ENCODE peak calls at places on chromosomes 12 and 14, in ten cellular contexts. One of them, this sample, is unnamed.

GRCh38 chr12:34291426-34291901 is 269.2 kb downstream of the ALG10 start:
- DNase-seq in fibroblast of mammary gland: no peak
- DNase-seq in GM06990: no peak
- DNase-seq in astrocyte of the spinal cord: no peak
- DNase-seq in ovary: no peak
- DNase-seq in mucosa of descending colon: peak
- DNase-seq in bronchial epithelial cell: no peak
- DNase-seq in suprapubic skin: peak
- DNase-seq in AG10803: no peak
- DNase-seq in heart right ventricle: no peak
- DNase-seq in this sample: peak

GRCh38 chr12:57715786-57716185 is 21.9 kb downstream of the OS9 start:
- DNase-seq in astrocyte of the spinal cord: no peak
- DNase-seq in GM06990: no peak
- DNase-seq in AG10803: no peak
- DNase-seq in bronchial epithelial cell: no peak
- DNase-seq in ovary: no peak
- DNase-seq in heart right ventricle: no peak
- DNase-seq in suprapubic skin: no peak
- DNase-seq in mucosa of descending colon: no peak
- DNase-seq in fibroblast of mammary gland: no peak
- DNase-seq in this sample: no peak

GRCh38 chr12:130825771-130826150 is 13.3 kb downstream of the STX2 start:
- DNase-seq in fibroblast of mammary gland: no peak
- DNase-seq in heart right ventricle: no peak
- DNase-seq in mucosa of descending colon: no peak
- DNase-seq in ovary: no peak
- DNase-seq in GM06990: no peak
- DNase-seq in bronchial epithelial cell: no peak
- DNase-seq in astrocyte of the spinal cord: no peak
- DNase-seq in suprapubic skin: no peak
- DNase-seq in AG10803: no peak
- DNase-seq in this sample: no peak

GRCh38 chr12:106583578-106584103 is 837 bp downstream of the RFX4 start:
- DNase-seq in bronchial epithelial cell: no peak
- DNase-seq in heart right ventricle: no peak
- DNase-seq in ovary: no peak
- DNase-seq in fibroblast of mammary gland: peak
- DNase-seq in AG10803: peak
- DNase-seq in mucosa of descending colon: no peak
- DNase-seq in astrocyte of the spinal cord: no peak
- DNase-seq in suprapubic skin: no peak
- DNase-seq in GM06990: peak
- DNase-seq in this sample: no peak

GRCh38 chr14:73245401-73246325 is 8.4 kb downstream of the PAPLN start:
- DNase-seq in fibroblast of mammary gland: peak
- DNase-seq in mucosa of descending colon: peak
- DNase-seq in AG10803: peak
- DNase-seq in astrocyte of the spinal cord: peak
- DNase-seq in GM06990: peak
- DNase-seq in suprapubic skin: no peak
- DNase-seq in bronchial epithelial cell: peak
- DNase-seq in ovary: no peak
- DNase-seq in heart right ventricle: peak
- DNase-seq in this sample: peak

GRCh38 chr12:105084251-105085250 is at the start of gene ALDH1L2:
- DNase-seq in GM06990: peak
- DNase-seq in AG10803: peak
- DNase-seq in astrocyte of the spinal cord: peak
- DNase-seq in ovary: peak
- DNase-seq in suprapubic skin: peak
- DNase-seq in heart right ventricle: peak
- DNase-seq in bronchial epithelial cell: peak
- DNase-seq in fibroblast of mammary gland: peak
- DNase-seq in mucosa of descending colon: peak
- DNase-seq in this sample: peak

GRCh38 chr14:29865299-29865698 is 62.3 kb downstream of the PRKD1 start:
- DNase-seq in suprapubic skin: no peak
- DNase-seq in mucosa of descending colon: no peak
- DNase-seq in AG10803: peak
- DNase-seq in bronchial epithelial cell: no peak
- DNase-seq in heart right ventricle: no peak
- DNase-seq in fibroblast of mammary gland: no peak
- DNase-seq in astrocyte of the spinal cord: peak
- DNase-seq in ovary: no peak
- DNase-seq in GM06990: no peak
- DNase-seq in this sample: no peak

GRCh38 chr12:26062566-26062965 is 62.3 kb downstream of the BHLHE41 start:
- DNase-seq in ovary: no peak
- DNase-seq in GM06990: no peak
- DNase-seq in bronchial epithelial cell: peak
- DNase-seq in fibroblast of mammary gland: peak
- DNase-seq in astrocyte of the spinal cord: peak
- DNase-seq in suprapubic skin: no peak
- DNase-seq in mucosa of descending colon: no peak
- DNase-seq in AG10803: peak
- DNase-seq in heart right ventricle: no peak
- DNase-seq in this sample: no peak

GRCh38 chr14:91253795-91254323 is 9.4 kb upstream of the GPR68 start:
- DNase-seq in suprapubic skin: no peak
- DNase-seq in AG10803: no peak
- DNase-seq in bronchial epithelial cell: no peak
- DNase-seq in fibroblast of mammary gland: no peak
- DNase-seq in ovary: no peak
- DNase-seq in mucosa of descending colon: peak
- DNase-seq in GM06990: no peak
- DNase-seq in heart right ventricle: no peak
- DNase-seq in astrocyte of the spinal cord: no peak
- DNase-seq in this sample: no peak

GRCh38 chr12:126198966-126199692 is 1133.9 kb downstream of the AACS start:
- DNase-seq in suprapubic skin: no peak
- DNase-seq in ovary: no peak
- DNase-seq in bronchial epithelial cell: peak
- DNase-seq in mucosa of descending colon: no peak
- DNase-seq in astrocyte of the spinal cord: peak
- DNase-seq in AG10803: no peak
- DNase-seq in GM06990: no peak
- DNase-seq in fibroblast of mammary gland: no peak
- DNase-seq in heart right ventricle: no peak
- DNase-seq in this sample: no peak

GRCh38 chr14:64221604-64222003 is 72.6 kb downstream of the ESR2 start:
- DNase-seq in mucosa of descending colon: no peak
- DNase-seq in suprapubic skin: no peak
- DNase-seq in heart right ventricle: no peak
- DNase-seq in bronchial epithelial cell: no peak
- DNase-seq in AG10803: no peak
- DNase-seq in fibroblast of mammary gland: no peak
- DNase-seq in ovary: no peak
- DNase-seq in GM06990: no peak
- DNase-seq in astrocyte of the spinal cord: no peak
- DNase-seq in this sample: no peak

GRCh38 chr14:73935666-73936065 is 14.2 kb downstream of the FAM161B start:
- DNase-seq in suprapubic skin: no peak
- DNase-seq in ovary: no peak
- DNase-seq in heart right ventricle: no peak
- DNase-seq in GM06990: no peak
- DNase-seq in AG10803: no peak
- DNase-seq in bronchial epithelial cell: peak
- DNase-seq in astrocyte of the spinal cord: peak
- DNase-seq in fibroblast of mammary gland: peak
- DNase-seq in mucosa of descending colon: no peak
- DNase-seq in this sample: no peak

GRCh38 chr14:23863836-23864235 is 89.7 kb upstream of the DHRS4 start:
- DNase-seq in GM06990: no peak
- DNase-seq in ovary: no peak
- DNase-seq in heart right ventricle: no peak
- DNase-seq in astrocyte of the spinal cord: no peak
- DNase-seq in bronchial epithelial cell: no peak
- DNase-seq in suprapubic skin: no peak
- DNase-seq in mucosa of descending colon: no peak
- DNase-seq in fibroblast of mammary gland: no peak
- DNase-seq in AG10803: no peak
- DNase-seq in this sample: no peak

GRCh38 chr12:31300783-31301182 is 25.2 kb downstream of the SINHCAF start:
- DNase-seq in fibroblast of mammary gland: no peak
- DNase-seq in heart right ventricle: no peak
- DNase-seq in bronchial epithelial cell: no peak
- DNase-seq in AG10803: no peak
- DNase-seq in mucosa of descending colon: no peak
- DNase-seq in ovary: no peak
- DNase-seq in GM06990: no peak
- DNase-seq in suprapubic skin: no peak
- DNase-seq in astrocyte of the spinal cord: no peak
- DNase-seq in this sample: no peak

GRCh38 chr14:103825103-103825502 is 22.3 kb downstream of the PPP1R13B start:
- DNase-seq in heart right ventricle: no peak
- DNase-seq in fibroblast of mammary gland: no peak
- DNase-seq in suprapubic skin: no peak
- DNase-seq in AG10803: no peak
- DNase-seq in ovary: no peak
- DNase-seq in astrocyte of the spinal cord: no peak
- DNase-seq in mucosa of descending colon: no peak
- DNase-seq in bronchial epithelial cell: no peak
- DNase-seq in GM06990: no peak
- DNase-seq in this sample: no peak

GRCh38 chr14:103830511-103831270 is 16.7 kb downstream of the PPP1R13B start:
- DNase-seq in fibroblast of mammary gland: no peak
- DNase-seq in suprapubic skin: no peak
- DNase-seq in mucosa of descending colon: no peak
- DNase-seq in bronchial epithelial cell: no peak
- DNase-seq in astrocyte of the spinal cord: no peak
- DNase-seq in heart right ventricle: no peak
- DNase-seq in ovary: no peak
- DNase-seq in AG10803: no peak
- DNase-seq in GM06990: no peak
- DNase-seq in this sample: no peak

GRCh38 chr14:103833711-103834110 is 13.7 kb downstream of the PPP1R13B start:
- DNase-seq in bronchial epithelial cell: no peak
- DNase-seq in GM06990: no peak
- DNase-seq in heart right ventricle: no peak
- DNase-seq in ovary: no peak
- DNase-seq in AG10803: no peak
- DNase-seq in fibroblast of mammary gland: no peak
- DNase-seq in astrocyte of the spinal cord: no peak
- DNase-seq in suprapubic skin: no peak
- DNase-seq in mucosa of descending colon: no peak
- DNase-seq in this sample: no peak

GRCh38 chr14:103832046-103832445 is 15.3 kb downstream of the PPP1R13B start:
- DNase-seq in astrocyte of the spinal cord: no peak
- DNase-seq in bronchial epithelial cell: peak
- DNase-seq in AG10803: no peak
- DNase-seq in GM06990: no peak
- DNase-seq in ovary: no peak
- DNase-seq in mucosa of descending colon: no peak
- DNase-seq in heart right ventricle: no peak
- DNase-seq in fibroblast of mammary gland: peak
- DNase-seq in suprapubic skin: no peak
- DNase-seq in this sample: no peak

DNA sequence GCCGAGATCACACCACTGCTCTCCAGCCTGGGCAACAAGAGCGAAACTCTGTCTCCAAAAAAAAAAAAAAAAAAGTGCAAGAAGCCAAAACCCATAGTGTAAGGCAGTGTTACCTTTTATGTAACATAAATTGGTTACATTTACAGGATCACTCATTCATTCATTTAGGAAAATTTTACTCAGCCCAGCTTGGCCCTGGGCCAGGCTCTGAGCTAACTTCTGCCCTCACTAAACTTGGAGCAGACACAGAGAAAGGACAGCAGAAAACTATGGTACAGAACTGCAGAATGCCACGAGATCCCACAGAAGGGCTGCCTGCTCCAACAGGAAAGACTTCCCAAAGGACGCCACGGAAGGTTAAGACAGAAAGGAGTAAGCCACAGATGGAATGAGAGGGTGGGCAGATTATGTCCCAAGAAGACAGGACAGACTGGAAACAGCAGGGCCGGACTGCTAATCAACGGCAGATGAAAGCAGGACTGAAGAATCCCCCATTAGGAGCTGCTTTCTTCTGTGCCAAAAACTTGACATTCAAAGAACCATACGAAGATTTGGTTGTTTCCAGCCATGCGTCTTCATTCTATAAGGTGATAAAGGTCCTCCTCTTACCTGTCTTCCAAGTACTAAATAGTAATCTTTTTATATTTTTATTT is 18.9 kb downstream of the PPP1R13B start:
- DNase-seq in ovary: peak
- DNase-seq in heart right ventricle: peak
- DNase-seq in mucosa of descending colon: no peak
- DNase-seq in suprapubic skin: no peak
- DNase-seq in bronchial epithelial cell: no peak
- DNase-seq in AG10803: peak
- DNase-seq in astrocyte of the spinal cord: no peak
- DNase-seq in GM06990: no peak
- DNase-seq in fibroblast of mammary gland: peak
- DNase-seq in this sample: no peak
- TF ChIP-seq CTCF in ovary: no peak
- TF ChIP-seq CTCF in heart right ventricle: no peak
- TF ChIP-seq CTCF in mucosa of descending colon: no peak
- TF ChIP-seq CTCF in suprapubic skin: no peak
- TF ChIP-seq CTCF in bronchial epithelial cell: no peak
- TF ChIP-seq CTCF in AG10803: no peak
- TF ChIP-seq CTCF in astrocyte of the spinal cord: no peak
- TF ChIP-seq CTCF in GM06990: no peak
- TF ChIP-seq CTCF in fibroblast of mammary gland: no peak
- TF ChIP-seq CTCF in this sample: no peak

GRCh38 chr14:94113908-94114588 is 3.5 kb downstream of the IFI27 start:
- DNase-seq in bronchial epithelial cell: no peak
- DNase-seq in fibroblast of mammary gland: peak
- DNase-seq in astrocyte of the spinal cord: peak
- DNase-seq in mucosa of descending colon: no peak
- DNase-seq in ovary: no peak
- DNase-seq in AG10803: no peak
- DNase-seq in heart right ventricle: no peak
- DNase-seq in suprapubic skin: no peak
- DNase-seq in GM06990: no peak
- DNase-seq in this sample: no peak
- H3K4me3 ChIP-seq in bronchial epithelial cell: no peak
- H3K4me3 ChIP-seq in fibroblast of mammary gland: no peak
- H3K4me3 ChIP-seq in astrocyte of the spinal cord: no peak
- H3K4me3 ChIP-seq in mucosa of descending colon: no peak
- H3K4me3 ChIP-seq in ovary: no peak
- H3K4me3 ChIP-seq in AG10803: no peak
- H3K4me3 ChIP-seq in heart right ventricle: peak
- H3K4me3 ChIP-seq in suprapubic skin: no peak
- H3K4me3 ChIP-seq in GM06990: no peak
- H3K4me3 ChIP-seq in this sample: no peak

GRCh38 chr12:39692258-39692853 is 72.8 kb upstream of the ABCD2 start:
- DNase-seq in bronchial epithelial cell: peak
- DNase-seq in astrocyte of the spinal cord: peak
- DNase-seq in GM06990: no peak
- DNase-seq in ovary: no peak
- DNase-seq in AG10803: peak
- DNase-seq in heart right ventricle: no peak
- DNase-seq in fibroblast of mammary gland: peak
- DNase-seq in suprapubic skin: no peak
- DNase-seq in mucosa of descending colon: no peak
- DNase-seq in this sample: no peak
- TF ChIP-seq CTCF in bronchial epithelial cell: peak
- TF ChIP-seq CTCF in astrocyte of the spinal cord: peak
- TF ChIP-seq CTCF in GM06990: peak
- TF ChIP-seq CTCF in ovary: no peak
- TF ChIP-seq CTCF in AG10803: peak
- TF ChIP-seq CTCF in heart right ventricle: peak
- TF ChIP-seq CTCF in fibroblast of mammary gland: peak
- TF ChIP-seq CTCF in suprapubic skin: no peak
- TF ChIP-seq CTCF in mucosa of descending colon: no peak
- TF ChIP-seq CTCF in this sample: peak

GRCh38 chr14:49617846-49618519 is 2.4 kb downstream of the RPL36AL start:
- DNase-seq in fibroblast of mammary gland: no peak
- DNase-seq in mucosa of descending colon: no peak
- DNase-seq in astrocyte of the spinal cord: no peak
- DNase-seq in GM06990: no peak
- DNase-seq in ovary: no peak
- DNase-seq in heart right ventricle: no peak
- DNase-seq in bronchial epithelial cell: no peak
- DNase-seq in AG10803: no peak
- DNase-seq in suprapubic skin: no peak
- DNase-seq in this sample: no peak
- H3K4me3 ChIP-seq in fibroblast of mammary gland: no peak
- H3K4me3 ChIP-seq in mucosa of descending colon: no peak
- H3K4me3 ChIP-seq in astrocyte of the spinal cord: no peak
- H3K4me3 ChIP-seq in GM06990: no peak
- H3K4me3 ChIP-seq in ovary: no peak
- H3K4me3 ChIP-seq in heart right ventricle: no peak
- H3K4me3 ChIP-seq in bronchial epithelial cell: no peak
- H3K4me3 ChIP-seq in AG10803: no peak
- H3K4me3 ChIP-seq in suprapubic skin: no peak
- H3K4me3 ChIP-seq in this sample: no peak